ENCODE peak calls at places on chromosomes 2 and 18, in four cellular contexts. G is GM20000, O is B cell, T is upper lobe of right lung. S is an unnamed sample.

GRCh38 chr2:40103163-40103562 is 324.1 kb upstream of the THUMPD2 start:
- DNase-seq in O (no peak), T (no peak), G (no peak), S (no peak)

GRCh38 chr2:207801259-207801658 is 31.6 kb upstream of the FZD5 start:
- DNase-seq in T (no peak), G (no peak), O (no peak), S (no peak)

GRCh38 chr2:150735894-150736498 is 248.5 kb upstream of the RND3 start:
- DNase-seq in T (no peak), O (no peak), G (no peak), S (no peak)

GRCh38 chr2:201847483-201847882 is 41.1 kb downstream of the CDK15 start:
- DNase-seq in T (no peak), O (no peak), G (no peak), S (no peak)

GRCh38 chr2:96116424-96116878 is at the start of gene ADRA2B:
- DNase-seq in G (peak), O (peak), T (peak), S (peak)

GRCh38 chr2:53913721-53914120 is 54.0 kb upstream of the GPR75 start:
- DNase-seq in T (no peak), G (peak), O (peak), S (peak)

GRCh38 chr18:5296706-5297320 is 1.3 kb upstream of the ZBTB14 start:
- DNase-seq in G (peak), T (peak), O (peak), S (peak)

GRCh38 chr2:54457326-54458023 is 1.3 kb downstream of the SPTBN1 start:
- DNase-seq in G (peak), T (peak), O (peak), S (peak)

GRCh38 chr2:228048838-228049490 is 132.5 kb downstream of the SPHKAP start:
- DNase-seq in G (peak), T (no peak), O (no peak), S (no peak)

GRCh38 chr2:235546151-235546435 is 52.2 kb downstream of the AGAP1 start:
- DNase-seq in O (no peak), T (no peak), G (no peak), S (no peak)

GRCh38 chr2:205024822-205025518 is 479.7 kb downstream of the PARD3B start:
- DNase-seq in G (no peak), T (no peak), O (no peak), S (no peak)

GRCh38 chr2:101474752-101475384 is at the start of gene RFX8:
- DNase-seq in T (no peak), G (peak), O (peak), S (peak)

GRCh38 chr2:157830696-157831570 is 45.2 kb downstream of the ACVR1 start:
- DNase-seq in T (no peak), G (no peak), O (no peak), S (no peak)

DNA sequence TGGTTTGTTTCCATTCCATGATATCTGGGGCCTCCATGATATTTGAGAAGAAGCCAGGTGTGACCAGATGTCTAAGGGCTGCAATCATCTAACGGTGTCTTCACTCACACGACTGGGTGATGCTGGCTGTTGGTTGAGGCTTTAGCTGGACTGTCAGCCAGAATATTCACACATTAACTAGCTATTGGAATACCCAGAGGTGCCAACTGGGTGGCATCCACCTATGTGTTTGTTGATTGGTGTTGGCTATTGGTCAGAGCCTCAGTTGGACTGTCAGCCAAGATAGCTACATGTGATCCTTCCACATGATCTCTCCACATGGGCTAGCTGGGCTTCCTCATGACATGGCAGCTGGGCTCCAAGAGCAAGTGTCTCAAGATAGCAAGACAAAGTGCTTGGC is 117.4 kb downstream of the CDCA7 start:
- DNase-seq in T (no peak), G (no peak), O (no peak), S (no peak)
- TF ChIP-seq CTCF in T (no peak), G (no peak), O (no peak), S (no peak)

GRCh38 chr2:182868049-182868422 is 1.6 kb upstream of the FRZB start:
- DNase-seq in O (no peak), G (no peak), T (no peak), S (no peak)

GRCh38 chr2:182868423-182868822 is 2.0 kb upstream of the FRZB start:
- DNase-seq in T (no peak), O (no peak), G (no peak), S (no peak)

GRCh38 chr2:182867411-182868048 is 1.1 kb upstream of the FRZB start:
- DNase-seq in G (no peak), T (no peak), O (no peak), S (peak)

GRCh38 chr2:182866095-182866460 is 359 bp downstream of the FRZB start:
- DNase-seq in T (no peak), G (no peak), O (no peak), S (peak)

DNA sequence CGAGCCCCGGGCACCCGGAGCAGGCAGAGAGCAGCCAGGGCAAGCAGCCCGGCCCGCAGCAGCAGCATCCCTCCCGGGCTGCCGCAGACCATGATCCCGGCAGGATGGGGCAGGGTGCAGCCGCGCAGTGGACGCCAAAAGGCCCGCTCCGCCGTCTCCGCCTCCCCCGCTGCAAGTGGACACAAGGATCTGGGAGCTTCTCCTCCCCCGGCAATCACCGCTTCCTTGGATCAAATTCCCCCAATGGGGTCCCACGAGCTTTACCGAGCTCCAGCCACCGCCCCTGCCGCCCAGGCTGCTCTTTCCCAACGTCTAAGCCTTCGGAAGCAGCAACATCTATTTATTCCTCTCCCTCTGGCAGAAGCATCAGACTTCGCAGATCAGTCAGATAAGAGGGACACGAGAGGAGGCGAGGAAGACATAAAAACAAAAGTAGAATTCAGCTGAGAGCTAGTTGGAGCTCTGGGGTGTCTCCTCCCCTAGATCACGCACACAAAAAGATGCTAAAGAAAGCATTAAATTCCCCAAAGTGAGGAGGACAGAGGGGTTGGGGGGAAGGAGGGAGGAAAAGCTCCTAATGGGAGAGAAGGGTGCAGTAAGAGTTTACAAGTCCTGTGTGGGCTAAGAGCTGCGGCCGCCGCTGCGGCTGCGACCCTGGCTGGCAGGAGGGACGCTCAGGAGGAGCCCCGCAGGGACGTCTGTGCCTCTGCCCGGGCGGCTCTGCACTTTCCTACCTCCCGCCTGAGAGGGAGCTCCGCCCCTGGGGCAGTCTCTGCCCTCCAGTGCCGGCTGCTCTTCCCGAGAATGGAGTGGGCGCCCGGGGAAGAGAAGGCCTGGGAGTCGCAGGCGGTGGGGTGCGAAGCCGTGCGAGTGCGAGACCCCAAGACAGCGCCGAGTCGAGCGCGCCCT is at the start of gene FRZB:
- DNase-seq in G (peak), T (peak), O (no peak), S (peak)
- TF ChIP-seq CTCF in G (no peak), T (no peak), O (no peak), S (no peak)

GRCh38 chr2:170006592-170007327 is 171.2 kb upstream of the MYO3B start:
- DNase-seq in G (no peak), O (no peak), T (no peak), S (no peak)

GRCh38 chr2:170009209-170009608 is 168.7 kb upstream of the MYO3B start:
- DNase-seq in G (no peak), T (no peak), O (no peak), S (no peak)

GRCh38 chr2:170002096-170002495 is 174.8 kb downstream of the UBR3 start:
- DNase-seq in T (no peak), G (no peak), O (no peak), S (no peak)

GRCh38 chr2:170005702-170006101 is 172.2 kb upstream of the MYO3B start:
- DNase-seq in O (no peak), G (no peak), T (no peak), S (no peak)
- TF ChIP-seq CTCF in O (no peak), G (no peak), T (no peak), S (no peak)

GRCh38 chr2:112579280-112579679 is 5.1 kb upstream of the CHCHD5 start:
- DNase-seq in G (no peak), T (no peak), O (no peak), S (no peak)
- TF ChIP-seq CTCF in G (no peak), T (no peak), O (no peak), S (no peak)

DNA sequence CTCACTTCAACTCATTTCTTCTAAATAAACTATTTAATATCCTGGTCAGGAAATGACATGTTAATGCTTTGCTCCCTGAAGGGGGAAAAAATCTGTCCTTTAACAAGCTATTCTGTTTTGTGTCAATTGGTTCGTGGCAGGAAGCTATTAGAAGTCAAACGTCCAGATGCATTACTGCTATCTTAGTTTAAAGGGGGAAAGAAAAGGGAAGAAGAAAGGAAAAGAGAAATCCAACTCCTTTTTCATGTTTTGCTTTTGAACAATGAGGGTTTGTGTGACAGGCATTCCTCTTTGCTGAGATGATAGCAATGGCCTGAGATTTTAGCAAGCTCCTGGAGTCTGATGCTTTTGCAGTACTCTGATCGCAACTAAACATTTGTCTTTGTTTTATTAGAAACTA is 24.6 kb downstream of the TRIB2 start:
- DNase-seq in O (no peak), T (no peak), G (no peak), S (no peak)
- TF ChIP-seq CTCF in O (no peak), T (no peak), G (no peak), S (no peak)

GRCh38 chr2:85760371-85760770 is 6.6 kb downstream of the ATOH8 start:
- DNase-seq in O (no peak), T (no peak), G (no peak), S (no peak)

GRCh38 chr2:85761946-85762345 is 8.2 kb downstream of the ATOH8 start:
- DNase-seq in T (no peak), O (no peak), G (no peak), S (no peak)

GRCh38 chr2:85763132-85763531 is 9.3 kb downstream of the ATOH8 start:
- DNase-seq in T (no peak), G (no peak), O (no peak), S (no peak)

GRCh38 chr2:85760872-85761271 is 7.1 kb downstream of the ATOH8 start:
- DNase-seq in T (no peak), G (no peak), O (no peak), S (no peak)

DNA sequence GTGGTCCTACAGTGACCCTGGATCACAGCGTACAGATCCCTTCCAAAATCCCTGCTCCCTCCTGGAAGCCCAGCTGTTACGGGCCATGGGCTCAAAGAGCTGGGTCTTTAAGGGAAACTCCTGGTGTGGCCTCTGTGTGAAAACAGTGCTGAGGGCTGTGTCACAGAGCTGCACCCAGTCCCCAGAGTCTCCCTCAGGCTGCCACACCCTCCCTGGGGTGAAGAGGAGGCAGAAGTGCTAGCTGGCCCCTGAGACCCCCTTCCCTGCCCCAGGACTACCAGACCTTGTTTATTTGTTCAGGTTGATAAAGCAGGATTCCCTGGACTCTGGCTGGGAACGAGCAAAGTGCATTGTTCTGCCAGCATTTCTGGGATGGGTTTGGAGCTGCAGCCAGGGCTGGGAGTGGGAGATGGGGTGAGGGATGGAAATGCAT is 7.7 kb downstream of the ATOH8 start:
- DNase-seq in G (no peak), O (no peak), T (no peak), S (no peak)
- TF ChIP-seq CTCF in G (no peak), O (no peak), T (no peak), S (no peak)

DNA sequence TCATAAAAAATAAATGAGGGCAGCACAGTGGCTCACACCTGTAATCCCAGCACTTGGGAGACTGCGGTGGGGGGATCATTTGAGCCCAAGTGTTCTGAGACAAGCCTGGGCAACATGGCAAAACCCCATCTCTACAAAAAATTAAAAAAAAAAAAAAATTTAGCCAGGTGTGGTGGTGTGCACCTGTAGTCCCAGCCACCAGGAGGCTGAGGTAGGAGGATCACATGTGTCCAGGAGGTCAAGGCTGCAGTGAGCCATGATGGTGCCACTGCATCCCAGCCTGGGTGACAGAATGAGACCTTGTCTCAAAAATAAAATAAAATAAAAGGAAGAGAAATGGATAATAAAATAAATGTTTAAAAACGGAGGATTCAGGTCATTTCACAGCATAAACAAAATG is 113.5 kb downstream of the ATAD2B start:
- DNase-seq in O (no peak), G (no peak), T (no peak), S (no peak)
- TF ChIP-seq CTCF in O (no peak), G (no peak), T (no peak), S (no peak)

S was measured in GM13976.